ENCODE peak calls at places on chromosome 17, in ten cellular contexts. N is left lung; C is uterus; L is BE2C; R is left ventricle myocardium inferior; Q is colonic mucosa; U is psoas muscle; T is heart left ventricle; I is kidney epithelial cell; K is CD8-positive, alpha-beta T cell. H is an unnamed sample.
A peak's percentile ranks its signal among the peaks of the same experiment; 100 is the strongest.

GRCh38 chr17:3557768-3558583 is at the start of gene TRPV3:
- DNase-seq in N (peak; percentile 64), C (no peak), L (peak; percentile 35), R (no peak), Q (peak; percentile 87), U (peak; percentile 36), T (no peak), I (peak; percentile 39), K (peak; percentile 31), H (no peak)

GRCh38 chr17:59778996-59779395 is 71.5 kb downstream of the VMP1 start:
- DNase-seq in N (no peak), C (no peak), L (no peak), R (no peak), Q (no peak), U (no peak), T (no peak), I (no peak), K (no peak), H (no peak)

GRCh38 chr17:29115906-29116651 is 64.1 kb downstream of the MYO18A start:
- DNase-seq in N (no peak), C (no peak), L (peak; percentile 63), R (no peak), Q (no peak), U (no peak), T (no peak), I (no peak), K (peak; percentile 35), H (no peak)

GRCh38 chr17:50511058-50511457 is 2.8 kb downstream of the MYCBPAP start:
- DNase-seq in N (no peak), C (no peak), L (no peak), R (no peak), Q (no peak), U (no peak), T (no peak), I (no peak), K (peak; percentile 47), H (no peak)

GRCh38 chr17:82257473-82257872 is 16.0 kb downstream of the CSNK1D start:
- DNase-seq in N (no peak), C (no peak), L (peak; percentile 79), R (no peak), Q (no peak), U (peak; percentile 68), T (no peak), I (no peak), K (peak; percentile 83), H (no peak)

GRCh38 chr17:68981288-68981687 is 26.1 kb upstream of the ABCA8 start:
- DNase-seq in N (no peak), C (peak; percentile 45), L (no peak), R (no peak), Q (peak; percentile 35), U (no peak), T (peak; percentile 64), I (peak; percentile 49), K (no peak), H (peak; percentile 60)

GRCh38 chr17:48795444-48796162 is 21.4 kb downstream of the TTLL6 start:
- DNase-seq in N (no peak), C (peak; percentile 55), L (no peak), R (no peak), Q (peak; percentile 86), U (no peak), T (no peak), I (peak; percentile 76), K (no peak), H (peak; percentile 50)

GRCh38 chr17:51425793-51426192 is 165.4 kb downstream of the UTP18 start:
- DNase-seq in N (no peak), C (no peak), L (no peak), R (no peak), Q (no peak), U (no peak), T (no peak), I (no peak), K (no peak), H (no peak)

GRCh38 chr17:51734462-51734861 is 424.1 kb downstream of the CA10 start:
- DNase-seq in N (no peak), C (no peak), L (peak; percentile 22), R (no peak), Q (peak; percentile 18), U (no peak), T (peak; percentile 18), I (no peak), K (no peak), H (no peak)

GRCh38 chr17:4307179-4307930 is 43.6 kb upstream of the ANKFY1 start:
- DNase-seq in N (no peak), C (no peak), L (no peak), R (no peak), Q (no peak), U (no peak), T (no peak), I (no peak), K (no peak), H (no peak)

GRCh38 chr17:1005361-1005946 is 8.5 kb downstream of the TIMM22 start:
- DNase-seq in N (no peak), C (peak; percentile 73), L (peak; percentile 28), R (peak; percentile 74), Q (peak; percentile 63), U (peak; percentile 53), T (peak; percentile 77), I (no peak), K (no peak), H (no peak)

GRCh38 chr17:72118588-72119279 is 2.1 kb upstream of the SOX9 start:
- DNase-seq in N (peak; percentile 65), C (no peak), L (peak; percentile 80), R (peak; percentile 52), Q (peak; percentile 89), U (peak; percentile 52), T (peak; percentile 72), I (no peak), K (no peak), H (no peak)

GRCh38 chr17:29573558-29573870 is 5.0 kb downstream of the TP53I13 start:
- DNase-seq in N (no peak), C (no peak), L (no peak), R (peak; percentile 9), Q (no peak), U (no peak), T (peak; percentile 30), I (no peak), K (no peak), H (no peak)

DNA sequence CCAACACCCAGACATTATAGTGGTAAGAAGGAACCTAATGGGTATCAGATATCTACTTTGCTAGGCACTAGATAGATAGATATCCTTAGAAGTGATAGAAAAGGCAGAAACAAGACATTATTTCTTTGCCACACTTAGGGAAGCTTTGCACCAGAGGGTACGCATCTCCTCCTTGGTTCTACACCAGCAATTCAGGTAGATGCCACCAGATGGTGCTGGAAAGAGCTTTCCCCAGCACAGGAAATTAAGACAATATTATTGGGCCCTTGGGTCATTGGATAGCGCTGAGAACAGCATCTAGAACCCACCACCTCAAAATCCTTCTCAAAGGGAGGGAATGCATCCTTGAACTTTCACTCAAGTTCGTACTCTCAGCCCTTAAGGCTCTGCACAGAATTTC is 173.8 kb upstream of the CCL2 start:
- DNase-seq in N (no peak), C (no peak), L (no peak), R (no peak), Q (no peak), U (no peak), T (no peak), I (no peak), K (no peak), H (no peak)
- TF ChIP-seq CTCF in N (peak; percentile 28), C (no peak), L (peak; percentile 60), R (peak; percentile 58), Q (no peak), U (no peak), T (peak; percentile 23), I (no peak), K (no peak), H (peak; percentile 49)

DNA sequence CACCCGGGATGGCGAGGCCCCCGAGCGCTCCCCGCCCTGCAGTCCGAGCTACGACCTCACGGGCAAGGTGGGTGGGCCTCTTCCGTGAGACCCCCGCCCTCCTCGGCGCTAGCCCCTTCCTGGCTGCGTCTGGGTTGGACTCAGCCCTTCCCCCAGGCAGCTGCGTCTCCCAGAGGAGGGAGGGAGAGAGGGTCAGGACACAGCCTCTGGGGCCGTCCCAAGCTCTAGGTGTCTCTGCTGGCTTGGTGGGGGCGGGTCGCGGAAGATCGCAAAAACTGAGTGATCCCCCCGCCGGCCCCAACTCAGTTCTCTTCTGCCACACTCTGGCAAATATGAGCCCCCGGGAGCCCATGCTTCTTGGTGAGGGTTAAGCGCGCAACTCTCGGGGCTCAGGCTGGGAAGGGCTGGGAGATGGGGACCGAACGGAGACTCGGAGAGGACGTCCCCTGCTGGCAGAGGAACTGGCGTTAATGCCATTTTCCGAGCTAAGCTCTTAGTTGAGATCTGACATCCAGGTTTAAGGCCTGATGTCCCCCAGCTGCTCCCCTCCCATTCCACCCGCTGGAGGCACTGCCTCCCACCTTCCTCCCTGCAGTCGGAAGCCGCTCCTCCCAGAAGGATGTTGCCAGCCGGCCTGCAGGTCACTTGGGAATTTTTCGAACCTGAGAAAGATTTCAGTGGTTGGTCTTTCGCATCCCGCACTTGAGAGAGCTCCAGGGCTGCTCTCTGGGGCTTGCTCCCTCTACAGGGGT is 419 bp downstream of the RAB37 start:
- DNase-seq in N (no peak), C (no peak), L (peak; percentile 54), R (no peak), Q (no peak), U (no peak), T (peak; percentile 40), I (no peak), K (peak; percentile 55), H (no peak)
- H3K4me3 ChIP-seq in N (peak overlapping the region; percentile 47), C (no peak overlapping the region), L (peak overlapping the region; percentile 26), R (peak overlapping the region; percentile 62), Q (peak overlapping the region; percentile 35), U (peak overlapping the region; percentile 50), T (peak overlapping the region; percentile 51), I (no peak overlapping the region), K (peak overlapping the region; percentile 65), H (no peak overlapping the region)

GRCh38 chr17:75178453-75178852 is 4.3 kb downstream of the SUMO2 start:
- DNase-seq in N (no peak), C (no peak), L (no peak), R (peak; percentile 1), Q (no peak), U (no peak), T (no peak), I (no peak), K (no peak), H (no peak)
- H3K36me3 ChIP-seq in N (no peaks in the 10 kb centered on the region), C (no peaks in the 10 kb centered on the region), L (peaks cover 64% of the 10 kb centered on the region), R (peaks cover 70% of the 10 kb centered on the region), Q (peaks cover 18% of the 10 kb centered on the region), U (peaks cover 11% of the 10 kb centered on the region), T (peaks cover 69% of the 10 kb centered on the region), I (no peaks in the 10 kb centered on the region), K (peaks cover 18% of the 10 kb centered on the region), H (peaks cover 14% of the 10 kb centered on the region)

GRCh38 chr17:75723201-75723930 is 2.1 kb downstream of the ITGB4 start:
- DNase-seq in N (no peak), C (no peak), L (no peak), R (peak; percentile 34), Q (peak; percentile 91), U (no peak), T (no peak), I (no peak), K (no peak), H (no peak)
- TF ChIP-seq CTCF in N (no peak), C (no peak), L (no peak), R (no peak), Q (no peak), U (no peak), T (no peak), I (no peak), K (no peak), H (no peak)

DNA sequence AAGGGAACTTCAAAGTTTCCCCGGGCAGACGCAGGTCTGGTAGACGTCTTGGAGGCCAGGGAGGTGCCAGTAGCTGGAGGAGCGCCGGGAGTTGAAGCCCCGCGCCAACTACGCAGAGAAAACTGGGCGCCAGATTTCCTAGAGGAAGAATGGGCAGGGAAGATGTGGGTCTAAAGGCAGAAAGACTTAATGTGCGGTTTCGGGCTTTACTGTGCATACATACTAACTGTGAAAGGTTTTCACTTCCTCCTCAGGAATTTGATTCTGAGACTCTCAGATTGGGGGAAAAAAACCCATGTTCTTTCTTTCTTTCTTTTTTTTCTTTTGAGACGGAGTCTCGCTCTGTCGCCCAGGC is 331 bp upstream of the ZNF287 start:
- DNase-seq in N (no peak), C (no peak), L (no peak), R (no peak), Q (no peak), U (no peak), T (no peak), I (no peak), K (no peak), H (no peak)
- H3K4me3 ChIP-seq in N (peak overlapping the region; percentile 77), C (peak overlapping the region; percentile 77), L (peak overlapping the region; percentile 66), R (peak overlapping the region; percentile 92), Q (peak overlapping the region; percentile 77), U (peak overlapping the region; percentile 98), T (peak overlapping the region; percentile 79), I (no peak overlapping the region), K (peak overlapping the region; percentile 63), H (peak overlapping the region; percentile 83)